ENCODE peak calls at places on chromosomes 11 and 22, in ten cellular contexts. C is fibroblast of pulmonary artery, J is WTC11, O is endothelial cell, W is HFF-Myc, K is thoracic aorta, E is kidney epithelial cell, G is astrocyte of the spinal cord, D is RWPE1, F is AG09319. Q is an unnamed sample.

GRCh38 chr11:100469835-100470234 is 217.3 kb upstream of the ARHGAP42 start:
- DNase-seq in C (no peak), J (no peak), O (no peak), W (no peak), K (no peak), E (no peak), G (no peak), D (no peak), F (no peak), Q (no peak)

GRCh38 chr11:1222491-1223345 is at the start of gene MUC5B:
- DNase-seq in C (no peak), J (peak), O (no peak), W (no peak), K (no peak), E (no peak), G (no peak), D (no peak), F (no peak), Q (no peak)

GRCh38 chr11:45906965-45907591 is at the start of gene FREY1:
- DNase-seq in C (no peak), J (no peak), O (no peak), W (no peak), K (no peak), E (no peak), G (no peak), D (no peak), F (no peak), Q (no peak)

GRCh38 chr11:77080643-77081210 is 14.0 kb downstream of the CAPN5 start:
- DNase-seq in C (peak), J (no peak), O (no peak), W (no peak), K (peak), E (no peak), G (no peak), D (no peak), F (no peak), Q (no peak)

GRCh38 chr22:37484115-37485005 is 1.8 kb downstream of the MFNG start:
- DNase-seq in C (no peak), J (no peak), O (peak), W (no peak), K (no peak), E (no peak), G (no peak), D (no peak), F (no peak), Q (no peak)

GRCh38 chr11:46529086-46529905 is 64.5 kb downstream of the AMBRA1 start:
- DNase-seq in C (peak), J (peak), O (peak), W (no peak), K (peak), E (no peak), G (peak), D (peak), F (peak), Q (no peak)

GRCh38 chr11:57154718-57155117 is 27.0 kb upstream of the LRRC55 start:
- DNase-seq in C (peak), J (no peak), O (no peak), W (no peak), K (no peak), E (no peak), G (no peak), D (no peak), F (no peak), Q (no peak)

GRCh38 chr11:65781152-65781961 is 581 bp upstream of the AP5B1 start:
- DNase-seq in C (no peak), J (peak), O (peak), W (no peak), K (no peak), E (no peak), G (no peak), D (no peak), F (no peak), Q (no peak)

GRCh38 chr11:2703487-2704141 is 3.8 kb upstream of the KCNQ1OT1 start:
- DNase-seq in C (peak), J (no peak), O (no peak), W (no peak), K (no peak), E (no peak), G (no peak), D (no peak), F (no peak), Q (no peak)

GRCh38 chr11:21505070-21505469 is 687.8 kb upstream of the ANO5 start:
- DNase-seq in C (no peak), J (no peak), O (no peak), W (no peak), K (no peak), E (no peak), G (no peak), D (no peak), F (no peak), Q (no peak)

GRCh38 chr11:119687220-119688046 is 41.6 kb downstream of the NECTIN1 start:
- DNase-seq in C (no peak), J (no peak), O (no peak), W (no peak), K (no peak), E (no peak), G (no peak), D (no peak), F (no peak), Q (no peak)

GRCh38 chr11:79241205-79241604 is 199.6 kb downstream of the TENM4 start:
- DNase-seq in C (no peak), J (no peak), O (no peak), W (no peak), K (no peak), E (no peak), G (no peak), D (no peak), F (no peak), Q (no peak)

GRCh38 chr22:43341565-43341964 is 1.6 kb downstream of the SCUBE1 start:
- DNase-seq in C (no peak), J (no peak), O (no peak), W (no peak), K (no peak), E (no peak), G (no peak), D (no peak), F (no peak), Q (no peak)

GRCh38 chr11:64835616-64836447 is 8.6 kb downstream of the CDC42BPG start:
- DNase-seq in C (no peak), J (no peak), O (no peak), W (no peak), K (no peak), E (no peak), G (no peak), D (no peak), F (no peak), Q (no peak)

GRCh38 chr11:129331871-129332274 is 43.8 kb upstream of the BARX2 start:
- DNase-seq in C (peak), J (peak), O (peak), W (peak), K (peak), E (peak), G (peak), D (peak), F (peak), Q (no peak)

GRCh38 chr22:26066534-26066933 is 102.7 kb upstream of the SEZ6L start:
- DNase-seq in C (no peak), J (peak), O (peak), W (no peak), K (no peak), E (no peak), G (no peak), D (no peak), F (no peak), Q (no peak)

GRCh38 chr22:22047776-22048175 is 65.2 kb upstream of the TOP3B start:
- DNase-seq in C (no peak), J (no peak), O (no peak), W (no peak), K (no peak), E (no peak), G (no peak), D (no peak), F (no peak), Q (no peak)

GRCh38 chr22:23099525-23099792 is 29.1 kb downstream of the GNAZ start:
- DNase-seq in C (no peak), J (no peak), O (no peak), W (no peak), K (no peak), E (no peak), G (no peak), D (no peak), F (no peak), Q (no peak)

GRCh38 chr22:23098718-23099524 is 28.6 kb downstream of the GNAZ start:
- DNase-seq in C (no peak), J (no peak), O (no peak), W (no peak), K (no peak), E (no peak), G (peak), D (no peak), F (no peak), Q (no peak)

GRCh38 chr22:23100124-23100801 is 29.9 kb downstream of the GNAZ start:
- DNase-seq in C (no peak), J (no peak), O (no peak), W (no peak), K (no peak), E (no peak), G (no peak), D (no peak), F (no peak), Q (no peak)

GRCh38 chr22:23097412-23098229 is 27.3 kb downstream of the GNAZ start:
- DNase-seq in C (no peak), J (no peak), O (no peak), W (no peak), K (no peak), E (no peak), G (no peak), D (no peak), F (no peak), Q (no peak)

DNA sequence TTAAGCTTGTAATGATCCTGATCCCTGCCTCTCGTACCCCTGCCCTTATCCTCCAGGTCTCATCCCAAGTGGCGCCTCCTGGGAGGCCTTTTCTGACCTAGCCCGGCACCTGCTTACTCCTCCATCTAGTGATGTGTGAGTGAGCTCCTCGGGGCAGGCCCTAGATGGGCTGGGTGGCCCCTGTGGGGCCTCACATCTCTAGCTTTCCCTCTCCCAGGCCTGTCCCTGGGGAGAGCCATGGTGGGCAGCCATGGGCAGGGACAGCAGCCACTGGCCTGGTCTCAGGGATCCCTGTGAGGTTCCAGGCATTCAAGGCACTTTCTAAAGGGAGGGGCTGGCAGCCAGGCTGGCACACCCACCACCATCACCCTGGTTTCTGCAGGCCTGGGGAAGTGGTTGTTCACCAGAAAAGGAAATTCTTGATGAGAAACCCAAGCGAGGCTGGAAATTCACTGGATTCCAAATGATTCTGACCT is 27.9 kb downstream of the GNAZ start:
- DNase-seq in C (no peak), J (no peak), O (no peak), W (no peak), K (no peak), E (no peak), G (no peak), D (no peak), F (no peak), Q (no peak)
- TF ChIP-seq CTCF in C (no peak), J (no peak), O (no peak), W (no peak), K (no peak), E (no peak), G (no peak), D (no peak), F (no peak), Q (no peak)

GRCh38 chr11:114914231-114915005 is 236.1 kb downstream of the NXPE2 start:
- DNase-seq in C (no peak), J (no peak), O (no peak), W (no peak), K (no peak), E (no peak), G (no peak), D (no peak), F (no peak), Q (no peak)

GRCh38 chr11:114921697-114922096 is 243.4 kb downstream of the NXPE2 start:
- DNase-seq in C (no peak), J (no peak), O (no peak), W (no peak), K (no peak), E (no peak), G (no peak), D (no peak), F (no peak), Q (no peak)

GRCh38 chr11:114916406-114916805 is 238.1 kb downstream of the NXPE2 start:
- DNase-seq in C (no peak), J (no peak), O (no peak), W (no peak), K (no peak), E (no peak), G (no peak), D (no peak), F (no peak), Q (no peak)

GRCh38 chr11:114912826-114913225 is 234.5 kb downstream of the NXPE2 start:
- DNase-seq in C (no peak), J (no peak), O (no peak), W (no peak), K (no peak), E (no peak), G (no peak), D (no peak), F (no peak), Q (no peak)

DNA sequence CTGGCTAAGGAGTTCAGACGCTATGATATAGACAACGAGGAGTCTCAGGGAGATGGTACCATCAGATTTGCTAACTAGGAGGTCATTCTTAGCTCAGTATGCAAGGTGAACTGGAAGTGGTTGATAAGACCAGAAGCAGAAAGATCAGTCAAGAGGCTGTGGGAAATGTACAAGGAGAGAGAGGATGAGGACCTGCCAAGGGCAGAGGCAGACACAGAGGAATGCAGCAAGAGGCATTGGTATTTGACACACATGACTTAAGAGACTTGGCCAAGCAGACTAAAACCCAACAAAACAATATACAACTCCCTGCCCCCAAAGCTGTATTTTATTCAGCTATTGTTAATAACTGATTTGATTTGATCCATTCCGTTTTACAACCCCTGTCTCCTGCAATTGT is 237.5 kb downstream of the NXPE2 start:
- DNase-seq in C (no peak), J (no peak), O (no peak), W (no peak), K (no peak), E (no peak), G (no peak), D (no peak), F (no peak), Q (no peak)
- TF ChIP-seq CTCF in C (no peak), J (no peak), O (no peak), W (no peak), K (no peak), E (no peak), G (no peak), D (no peak), F (no peak), Q (no peak)

GRCh38 chr11:130427049-130427388 is 1.4 kb downstream of the ADAMTS8 start:
- DNase-seq in C (no peak), J (no peak), O (no peak), W (no peak), K (no peak), E (no peak), G (no peak), D (no peak), F (no peak), Q (no peak)

GRCh38 chr11:130428692-130429681 is 578 bp upstream of the ADAMTS8 start:
- DNase-seq in C (no peak), J (no peak), O (no peak), W (no peak), K (no peak), E (no peak), G (no peak), D (no peak), F (no peak), Q (no peak)

GRCh38 chr11:130426223-130427048 is 2.0 kb downstream of the ADAMTS8 start:
- DNase-seq in C (no peak), J (no peak), O (no peak), W (no peak), K (no peak), E (no peak), G (no peak), D (no peak), F (no peak), Q (no peak)

GRCh38 chr11:130428271-130428670 is at the start of gene ADAMTS8:
- DNase-seq in C (no peak), J (no peak), O (peak), W (no peak), K (no peak), E (no peak), G (no peak), D (no peak), F (no peak), Q (no peak)

GRCh38 chr11:130427581-130428211 is 713 bp downstream of the ADAMTS8 start:
- DNase-seq in C (no peak), J (peak), O (peak), W (no peak), K (no peak), E (no peak), G (no peak), D (no peak), F (no peak), Q (no peak)
- TF ChIP-seq CTCF in C (no peak), J (no peak), O (no peak), W (no peak), K (peak), E (peak), G (peak), D (no peak), F (peak), Q (peak)

DNA sequence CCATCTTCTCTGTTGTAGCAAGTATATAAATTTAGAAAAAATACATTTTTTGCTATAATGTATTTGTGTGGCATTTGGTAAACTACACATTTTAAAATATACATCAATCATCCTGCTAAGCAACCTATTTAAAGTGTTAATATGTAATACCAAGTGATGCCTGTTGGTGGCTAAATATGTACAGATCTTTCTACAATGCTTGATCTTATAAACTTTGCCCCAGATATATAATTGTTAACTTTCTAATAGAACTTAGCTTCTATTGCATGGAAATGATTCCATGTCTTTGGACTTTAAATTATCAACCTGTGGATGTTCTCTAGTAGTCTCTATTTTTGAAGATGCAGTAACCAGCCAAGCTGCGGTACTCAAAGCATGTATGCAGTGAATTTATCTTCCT is 1260.4 kb upstream of the RAG2 start:
- DNase-seq in C (peak), J (no peak), O (no peak), W (no peak), K (no peak), E (no peak), G (no peak), D (no peak), F (no peak), Q (no peak)
- TF ChIP-seq CTCF in C (peak), J (no peak), O (peak), W (no peak), K (no peak), E (no peak), G (peak), D (peak), F (no peak), Q (no peak)

Q was measured in BJ.